ENCODE peak calls at places on chromosomes 2 and 18, in ten cellular contexts. F, B, L, V, S, P, I, Q, U and G are unnamed samples.

GRCh38 chr2:143263045-143263625 is 133.9 kb downstream of the ARHGAP15 start:
- DNase-seq in F (no peak), B (peak; percentile 15), L (no peak), V (no peak), S (no peak), P (no peak), I (no peak), Q (no peak), U (no peak), G (no peak)

GRCh38 chr18:3447035-3447894 is 2.7 kb upstream of the TGIF1 start:
- DNase-seq in F (no peak), B (peak; percentile 41), L (peak; percentile 71), V (peak; percentile 61), S (peak; percentile 46), P (peak; percentile 67), I (peak; percentile 65), Q (peak; percentile 62), U (peak; percentile 44), G (peak; percentile 62)

GRCh38 chr2:9287400-9288059 is 80.9 kb downstream of the ASAP2 start:
- DNase-seq in F (no peak), B (peak; percentile 99), L (no peak), V (no peak), S (no peak), P (peak; percentile 100), I (no peak), Q (peak; percentile 99), U (no peak), G (no peak)

GRCh38 chr18:63949068-63949737 is at the start of gene HMSD:
- DNase-seq in F (peak; percentile 52), B (peak; percentile 72), L (no peak), V (peak; percentile 69), S (peak; percentile 59), P (no peak), I (no peak), Q (no peak), U (no peak), G (no peak)

GRCh38 chr2:127673304-127674069 is 1.8 kb downstream of the LIMS2 start:
- DNase-seq in F (no peak), B (no peak), L (no peak), V (no peak), S (no peak), P (no peak), I (no peak), Q (no peak), U (no peak), G (no peak)

GRCh38 chr2:288002-288742 is at the start of gene ALKAL2:
- DNase-seq in F (no peak), B (no peak), L (no peak), V (peak; percentile 8), S (no peak), P (no peak), I (no peak), Q (no peak), U (no peak), G (no peak)

GRCh38 chr2:29615841-29616240 is 305.5 kb downstream of the ALK start:
- DNase-seq in F (no peak), B (no peak), L (no peak), V (no peak), S (no peak), P (no peak), I (no peak), Q (no peak), U (no peak), G (no peak)

GRCh38 chr2:159617080-159617479 is 732 bp upstream of the BAZ2B start:
- DNase-seq in F (no peak), B (no peak), L (no peak), V (no peak), S (no peak), P (no peak), I (no peak), Q (no peak), U (no peak), G (no peak)

GRCh38 chr2:190178066-190178722 is 115.7 kb upstream of the MSTN start:
- DNase-seq in F (no peak), B (no peak), L (no peak), V (no peak), S (no peak), P (no peak), I (no peak), Q (no peak), U (no peak), G (no peak)

GRCh38 chr2:190179754-190180312 is 117.3 kb upstream of the MSTN start:
- DNase-seq in F (no peak), B (no peak), L (no peak), V (no peak), S (no peak), P (no peak), I (no peak), Q (no peak), U (no peak), G (peak; percentile 43)

GRCh38 chr2:190181066-190181681 is 118.6 kb upstream of the MSTN start:
- DNase-seq in F (no peak), B (no peak), L (no peak), V (no peak), S (no peak), P (no peak), I (peak; percentile 62), Q (peak; percentile 2), U (no peak), G (no peak)

GRCh38 chr2:190182071-190182524 is 119.6 kb upstream of the MSTN start:
- DNase-seq in F (no peak), B (no peak), L (no peak), V (no peak), S (no peak), P (no peak), I (no peak), Q (no peak), U (no peak), G (no peak)

DNA sequence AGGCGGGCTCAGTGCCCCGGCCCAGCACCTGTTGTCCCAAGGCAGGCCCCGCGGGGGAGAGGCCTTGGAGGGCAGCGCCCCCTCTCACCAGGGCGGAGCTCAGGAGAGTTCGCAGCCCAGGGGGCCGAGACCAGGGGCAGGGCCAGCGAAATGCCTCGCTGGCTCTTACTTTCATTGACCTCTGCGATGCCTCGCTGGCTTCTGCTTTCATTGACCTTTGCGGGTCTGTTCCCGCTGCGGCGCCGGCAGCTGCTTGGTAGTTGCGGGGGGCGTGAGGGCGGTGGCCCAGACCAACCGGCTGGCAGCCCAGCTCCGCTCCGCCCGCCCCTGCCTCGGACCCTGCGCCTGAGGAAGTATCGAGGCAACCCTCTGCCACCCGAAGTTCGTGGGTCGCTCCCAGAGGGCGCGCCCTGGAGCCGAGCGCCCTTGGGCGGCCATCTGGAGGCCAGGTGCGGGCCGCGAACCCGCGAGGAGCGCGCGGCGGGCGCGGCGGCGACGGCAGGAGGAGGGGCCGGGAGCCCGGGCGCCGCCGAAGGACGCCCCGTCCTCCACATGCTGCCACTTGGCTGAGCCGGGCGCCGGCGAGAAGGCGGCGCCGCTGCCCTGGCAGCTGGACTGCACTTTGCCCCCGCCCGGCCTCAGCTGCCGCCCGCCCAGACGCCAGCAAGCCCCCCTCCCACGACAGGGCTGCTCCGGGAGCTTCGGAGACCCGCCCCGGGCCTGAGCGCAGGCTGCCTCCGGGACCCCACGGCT is 118.0 kb upstream of the MSTN start:
- DNase-seq in F (no peak), B (no peak), L (no peak), V (peak; percentile 82), S (peak; percentile 32), P (no peak), I (peak; percentile 67), Q (no peak), U (peak; percentile 54), G (peak; percentile 73)
- H3K27ac ChIP-seq in F (no peak overlapping the region), B (no peak overlapping the region), L (no peak overlapping the region), V (peak overlapping the region; percentile 91), S (peak overlapping the region; percentile 44), P (no peak overlapping the region), I (peak overlapping the region; percentile 94), Q (no peak overlapping the region), U (peak overlapping the region; percentile 92), G (peak overlapping the region; percentile 96)

DNA sequence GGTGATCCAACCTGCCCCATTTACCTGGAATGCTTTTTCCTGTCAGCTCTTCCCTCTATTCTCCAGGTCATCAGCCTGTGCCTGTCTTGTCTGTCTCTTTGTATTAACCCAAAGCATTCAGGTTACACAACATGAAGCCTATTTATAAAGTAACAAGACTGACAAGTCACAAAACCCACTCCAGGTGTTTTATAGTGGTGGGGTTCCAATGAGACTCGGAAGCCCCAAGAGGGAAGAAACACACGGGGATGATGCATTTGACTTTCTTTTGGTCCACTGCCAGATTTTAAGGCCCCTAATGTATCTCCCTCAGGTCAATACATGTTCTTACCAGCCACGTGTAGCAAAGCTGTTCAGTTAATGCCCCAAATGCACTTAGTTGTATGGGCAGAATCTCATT is 27.5 kb downstream of the TGFA start:
- DNase-seq in F (no peak), B (no peak), L (no peak), V (no peak), S (no peak), P (no peak), I (no peak), Q (no peak), U (no peak), G (no peak)
- H3K27ac ChIP-seq in F (no peak overlapping the region), B (peak overlapping the region; percentile 99), L (peak overlapping the region; percentile 52), V (no peak overlapping the region), S (no peak overlapping the region), P (peak overlapping the region; percentile 100), I (no peak overlapping the region), Q (no peak overlapping the region), U (no peak overlapping the region), G (no peak overlapping the region)

GRCh38 chr2:3557588-3558204 is 437 bp downstream of the RNASEH1 start:
- DNase-seq in F (no peak), B (no peak), L (no peak), V (no peak), S (no peak), P (no peak), I (no peak), Q (no peak), U (no peak), G (no peak)
- H3K27ac ChIP-seq in F (peak overlapping the region; percentile 91), B (peak overlapping the region; percentile 63), L (peak overlapping the region; percentile 85), V (peak overlapping the region; percentile 93), S (peak overlapping the region; percentile 94), P (peak overlapping the region; percentile 74), I (peak overlapping the region; percentile 84), Q (peak overlapping the region; percentile 76), U (peak overlapping the region; percentile 75), G (peak overlapping the region; percentile 65)

GRCh38 chr2:105056245-105056644 is 18.4 kb downstream of the MRPS9 start:
- DNase-seq in F (no peak), B (no peak), L (no peak), V (no peak), S (no peak), P (no peak), I (no peak), Q (no peak), U (no peak), G (no peak)

GRCh38 chr2:105055613-105056012 is 17.7 kb downstream of the MRPS9 start:
- DNase-seq in F (no peak), B (no peak), L (no peak), V (no peak), S (no peak), P (no peak), I (no peak), Q (no peak), U (no peak), G (no peak)

GRCh38 chr2:105057005-105057404 is 19.1 kb downstream of the MRPS9 start:
- DNase-seq in F (no peak), B (no peak), L (no peak), V (no peak), S (no peak), P (no peak), I (no peak), Q (no peak), U (no peak), G (no peak)

GRCh38 chr2:105062158-105062557 is 24.3 kb downstream of the MRPS9 start:
- DNase-seq in F (no peak), B (no peak), L (no peak), V (no peak), S (no peak), P (no peak), I (no peak), Q (no peak), U (no peak), G (no peak)

DNA sequence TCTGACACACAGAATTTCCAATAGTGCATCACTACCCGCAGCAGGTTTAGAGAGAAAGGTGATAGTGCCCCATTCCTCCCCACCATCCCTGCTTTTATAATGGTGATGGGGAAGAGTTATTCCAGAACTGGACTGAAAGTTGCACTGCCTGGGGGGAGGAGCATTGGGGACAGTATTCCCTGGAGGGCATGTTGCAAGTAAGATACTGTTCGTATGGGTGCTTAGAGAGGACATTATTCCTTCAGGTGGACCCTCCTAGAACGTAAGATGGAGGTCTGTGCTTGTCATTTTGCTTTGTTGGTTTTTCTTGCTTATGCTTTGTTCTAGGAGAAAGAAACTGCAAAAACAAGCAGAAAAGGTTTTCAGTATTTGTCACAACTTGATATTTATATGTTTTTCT is 23.7 kb downstream of the MRPS9 start:
- DNase-seq in F (no peak), B (no peak), L (no peak), V (no peak), S (no peak), P (no peak), I (no peak), Q (no peak), U (no peak), G (no peak)
- H3K27ac ChIP-seq in F (no peak overlapping the region), B (no peak overlapping the region), L (no peak overlapping the region), V (no peak overlapping the region), S (no peak overlapping the region), P (no peak overlapping the region), I (no peak overlapping the region), Q (no peak overlapping the region), U (no peak overlapping the region), G (no peak overlapping the region)